ENCODE peak calls at places on chromosomes 16 and 17, in six cellular contexts. N is iris pigment epithelial cell, M is NCI-H1436, I is ovary, F is T-helper 9 cell, G is Caki2. O is an unnamed sample.

GRCh38 chr17:82051776-82052637 is at the start of the genes GPS1 and RFNG:
- DNase-seq in I (peak; percentile 79), F (peak; percentile 75), N (peak; percentile 63), G (peak; percentile 42), M (peak; percentile 73), O (peak; percentile 99)

GRCh38 chr17:978110-979093 is 1.2 kb downstream of the NXN start:
- DNase-seq in I (peak; percentile 54), M (no peak), G (no peak), F (no peak), N (peak; percentile 36), O (no peak)

GRCh38 chr17:29093090-29093871 is 50.3 kb downstream of the PIPOX start:
- DNase-seq in N (no peak), I (no peak), M (no peak), G (no peak), F (no peak), O (no peak)

GRCh38 chr16:77500286-77500598 is 65.4 kb upstream of the ADAMTS18 start:
- DNase-seq in G (no peak), M (no peak), I (no peak), N (no peak), F (no peak), O (no peak)

GRCh38 chr16:11047057-11047456 is 102.7 kb downstream of the CLEC16A start:
- DNase-seq in M (no peak), F (no peak), G (no peak), I (no peak), N (peak; percentile 73), O (no peak)

GRCh38 chr16:83475108-83475507 is 332.7 kb upstream of the HSBP1 start:
- DNase-seq in N (peak; percentile 18), G (no peak), F (no peak), M (no peak), I (no peak), O (no peak)

GRCh38 chr16:10333321-10334032 is 52.4 kb upstream of the ATF7IP2 start:
- DNase-seq in F (no peak), G (no peak), I (no peak), N (no peak), M (no peak), O (no peak)

GRCh38 chr17:45022655-45023339 is 28.6 kb downstream of the DCAKD start:
- DNase-seq in F (no peak), I (no peak), N (no peak), M (no peak), G (no peak), O (no peak)

GRCh38 chr16:57091200-57091989 is 988 bp upstream of the CPNE2 start:
- DNase-seq in I (peak; percentile 62), N (peak; percentile 56), G (peak; percentile 59), F (no peak), M (peak; percentile 29), O (no peak)

GRCh38 chr17:48347203-48347602 is 82.8 kb downstream of the SKAP1 start:
- DNase-seq in M (no peak), G (no peak), N (no peak), F (no peak), I (no peak), O (no peak)

GRCh38 chr17:7897773-7898172 is 9.2 kb downstream of the CHD3 start:
- DNase-seq in N (peak; percentile 75), F (no peak), I (no peak), M (no peak), G (no peak), O (no peak)

GRCh38 chr17:75908201-75908600 is 3.5 kb upstream of the MRPL38 start:
- DNase-seq in M (no peak), F (no peak), N (no peak), I (no peak), G (peak; percentile 39), O (no peak)

GRCh38 chr16:10646228-10646580 is 48.5 kb downstream of the TEKT5 start:
- DNase-seq in N (no peak), I (no peak), M (no peak), G (no peak), F (no peak), O (no peak)

GRCh38 chr17:12627177-12627629 is 38.5 kb upstream of the MYOCD start:
- DNase-seq in F (no peak), I (peak; percentile 68), M (no peak), G (peak; percentile 96), N (peak; percentile 99), O (no peak)

GRCh38 chr16:29738514-29738913 is 7.3 kb downstream of the C16orf54 start:
- DNase-seq in G (no peak), I (no peak), N (no peak), F (peak; percentile 40), M (no peak), O (peak; percentile 69)

GRCh38 chr16:50254072-50254471 is 12.3 kb upstream of the ADCY7 start:
- DNase-seq in N (no peak), F (no peak), I (no peak), M (no peak), G (no peak), O (no peak)

GRCh38 chr17:17819561-17819995 is 17.2 kb downstream of the SREBF1 start:
- DNase-seq in I (no peak), G (peak; percentile 67), N (peak; percentile 97), F (peak; percentile 36), M (peak; percentile 33), O (no peak)

GRCh38 chr17:16940116-16940881 is 31.6 kb downstream of the TNFRSF13B start:
- DNase-seq in G (no peak), F (no peak), N (no peak), M (no peak), I (no peak), O (no peak)

GRCh38 chr17:3890082-3890892 is 2.6 kb downstream of the CAMKK1 start:
- DNase-seq in M (peak; percentile 86), N (peak; percentile 83), F (no peak), I (peak; percentile 65), G (peak; percentile 94), O (no peak)

GRCh38 chr16:87174061-87174460 is 143.1 kb downstream of the C16orf95 start:
- DNase-seq in N (no peak), F (no peak), M (no peak), G (no peak), I (no peak), O (no peak)

GRCh38 chr16:17420821-17421220 is 49.9 kb downstream of the XYLT1 start:
- DNase-seq in F (no peak), M (no peak), N (no peak), G (no peak), I (no peak), O (no peak)

GRCh38 chr17:36124879-36125824 is 21.5 kb downstream of the CCL4 start:
- DNase-seq in F (no peak), I (no peak), M (no peak), N (peak; percentile 3), G (no peak), O (no peak)

GRCh38 chr17:61816538-61816937 is 46.8 kb downstream of the BRIP1 start:
- DNase-seq in G (no peak), M (no peak), N (peak; percentile 53), F (no peak), I (no peak), O (peak; percentile 40)

GRCh38 chr17:559699-560378 is 154.8 kb downstream of the VPS53 start:
- DNase-seq in G (peak; percentile 68), M (no peak), N (peak; percentile 98), F (no peak), I (no peak), O (no peak)

GRCh38 chr16:28923652-28924398 is 1.2 kb downstream of the RABEP2 start:
- DNase-seq in I (no peak), M (no peak), N (no peak), G (no peak), F (no peak), O (peak; percentile 83)

GRCh38 chr17:78789149-78789662 is 7.1 kb upstream of the CYTH1 start:
- DNase-seq in N (no peak), G (no peak), M (no peak), I (no peak), F (no peak), O (no peak)

GRCh38 chr17:43769426-43769825 is 9.4 kb downstream of the DUSP3 start:
- DNase-seq in N (no peak), F (no peak), M (no peak), G (no peak), I (no peak), O (no peak)

GRCh38 chr16:84829168-84829965 is 9.6 kb downstream of the CRISPLD2 start:
- DNase-seq in G (no peak), N (peak; percentile 88), I (peak; percentile 65), F (no peak), M (no peak), O (no peak)

GRCh38 chr17:61467416-61468262 is 15.4 kb downstream of the TBX4 start:
- DNase-seq in N (peak; percentile 39), G (peak; percentile 25), F (no peak), M (no peak), I (no peak), O (no peak)

GRCh38 chr17:6254036-6254435 is 180.9 kb downstream of the AIPL1 start:
- DNase-seq in N (peak; percentile 4), M (no peak), F (no peak), I (no peak), G (peak; percentile 65), O (no peak)

GRCh38 chr16:15398618-15399316 is 3.2 kb downstream of the MPV17L start:
- DNase-seq in N (no peak), M (no peak), F (no peak), I (no peak), G (no peak), O (no peak)

GRCh38 chr16:31295206-31295605 is 35.4 kb downstream of the ITGAM start:
- DNase-seq in I (no peak), F (no peak), G (no peak), N (no peak), M (no peak), O (no peak)

GRCh38 chr16:62602790-62603189 is 566.6 kb upstream of the CDH8 start:
- DNase-seq in N (no peak), F (no peak), G (no peak), M (no peak), I (no peak), O (no peak)

GRCh38 chr16:4309102-4309832 is 6.6 kb upstream of the GLIS2 start:
- DNase-seq in N (no peak), F (no peak), G (no peak), I (no peak), M (no peak), O (no peak)

GRCh38 chr17:28485049-28485448 is 11.6 kb downstream of the SLC13A2 start:
- DNase-seq in G (no peak), I (no peak), N (no peak), F (no peak), M (no peak), O (no peak)